ENCODE peak calls at places on chromosomes 5 and 9, in five cellular contexts. Z is choroid plexus epithelial cell, O is ELR, H is tibial artery, R is caudate nucleus. M is an unnamed sample.

GRCh38 chr5:136174021-136174659 is 18.8 kb downstream of the SMIM32 start:
- DNase-seq in R (no peak), O (peak), H (no peak), Z (peak), M (peak)

GRCh38 chr9:98225015-98225442 is 30.4 kb downstream of the TBC1D2 start:
- DNase-seq in Z (no peak), O (no peak), R (no peak), H (no peak), M (no peak)

GRCh38 chr5:148841519-148841918 is 15.1 kb downstream of the ADRB2 start:
- DNase-seq in H (no peak), O (no peak), R (no peak), Z (no peak), M (no peak)

GRCh38 chr5:24135536-24135935 is 509.2 kb downstream of the CDH10 start:
- DNase-seq in H (no peak), R (no peak), O (no peak), Z (no peak), M (no peak)

GRCh38 chr5:19125956-19126713 is 861.9 kb downstream of the CDH18 start:
- DNase-seq in R (peak), Z (no peak), O (peak), H (no peak), M (peak)

GRCh38 chr5:8953911-8954310 is 592.0 kb downstream of the SEMA5A start:
- DNase-seq in Z (no peak), R (no peak), O (no peak), H (no peak), M (no peak)

GRCh38 chr5:139193928-139194327 is 4.2 kb downstream of the SIL1 start:
- DNase-seq in R (no peak), Z (peak), O (peak), H (no peak), M (no peak)

GRCh38 chr5:17206021-17206420 is 11.4 kb upstream of the BASP1 start:
- DNase-seq in Z (no peak), R (no peak), O (no peak), H (no peak), M (no peak)

GRCh38 chr5:133565993-133566392 is 46.3 kb downstream of the FSTL4 start:
- DNase-seq in Z (peak), O (peak), H (no peak), R (no peak), M (peak)

GRCh38 chr9:128043467-128043868 is 23.7 kb downstream of the NAIF1 start:
- DNase-seq in H (no peak), Z (no peak), R (no peak), O (no peak), M (no peak)

GRCh38 chr5:36614657-36615308 is 8.4 kb downstream of the SLC1A3 start:
- DNase-seq in R (no peak), H (no peak), O (no peak), Z (peak), M (peak)

GRCh38 chr5:137649228-137649890 is 86.5 kb downstream of the KLHL3 start:
- DNase-seq in O (no peak), R (peak), Z (peak), H (no peak), M (peak)

GRCh38 chr5:73170522-73170921 is 2.5 kb upstream of the TMEM174 start:
- DNase-seq in O (peak), H (no peak), Z (peak), R (no peak), M (peak)

GRCh38 chr9:131578778-131579504 is 33.6 kb downstream of the PRRT1B start:
- DNase-seq in R (peak), H (no peak), O (no peak), Z (peak), M (no peak)

GRCh38 chr9:106964822-106965525 is 102.0 kb downstream of the ZNF462 start:
- DNase-seq in Z (no peak), O (peak), R (no peak), H (no peak), M (peak)

GRCh38 chr9:135501261-135502167 is 1.0 kb downstream of the MRPS2 start:
- DNase-seq in O (no peak), R (no peak), Z (no peak), H (peak), M (no peak)

GRCh38 chr5:68074048-68074632 is 141.4 kb upstream of the PIK3R1 start:
- DNase-seq in H (no peak), O (no peak), R (no peak), Z (no peak), M (peak)

M was measured in amniotic epithelial cell.